ENCODE peak calls at places on chromosomes 13 and 19, in four cellular contexts. X, V, O and I are unnamed samples.

GRCh38 chr13:26247011-26247410 is 6.9 kb upstream of the CDK8 start:
- DNase-seq in X (no peak), V (no peak), O (no peak), I (no peak)

GRCh38 chr13:27425918-27426630 is 1.7 kb downstream of the GTF3A start:
- DNase-seq in X (no peak), V (peak), O (peak), I (peak)

GRCh38 chr19:1360818-1361461 is 22.8 kb upstream of the NDUFS7 start:
- DNase-seq in X (no peak), V (no peak), O (peak), I (no peak)

GRCh38 chr13:57665471-57665870 is 33.9 kb downstream of the PCDH17 start:
- DNase-seq in X (no peak), V (no peak), O (no peak), I (no peak)

GRCh38 chr19:46691104-46691503 is 25.8 kb downstream of the PRKD2 start:
- DNase-seq in X (no peak), V (peak), O (no peak), I (no peak)

GRCh38 chr13:40181203-40181845 is 485.1 kb downstream of the FOXO1 start:
- DNase-seq in X (no peak), V (no peak), O (peak), I (no peak)

GRCh38 chr13:33319859-33320258 is 34.3 kb upstream of the STARD13 start:
- DNase-seq in X (no peak), V (no peak), O (no peak), I (no peak)

GRCh38 chr19:45780448-45781281 is 1.6 kb downstream of the DMPK start:
- DNase-seq in X (no peak), V (peak), O (no peak), I (no peak)

GRCh38 chr19:50482271-50482855 is 5.7 kb upstream of the GARIN5A start:
- DNase-seq in X (no peak), V (no peak), O (no peak), I (no peak)

GRCh38 chr13:93736111-93736510 is 509.5 kb downstream of the GPC6 start:
- DNase-seq in X (no peak), V (no peak), O (peak), I (no peak)

GRCh38 chr19:35216026-35216832 is 12.3 kb downstream of the FAM187B start:
- DNase-seq in X (no peak), V (no peak), O (no peak), I (no peak)

GRCh38 chr13:56706485-56706884 is 434.2 kb upstream of the PRR20A start:
- DNase-seq in X (no peak), V (no peak), O (no peak), I (no peak)

GRCh38 chr19:15412832-15413231 is 6.0 kb downstream of the AKAP8L start:
- DNase-seq in X (no peak), V (no peak), O (no peak), I (no peak)

GRCh38 chr19:29311391-29311790 is 98.4 kb upstream of the UQCRFS1 start:
- DNase-seq in X (no peak), V (no peak), O (no peak), I (no peak)

GRCh38 chr13:113860051-113860471 is 3.8 kb downstream of the GAS6 start:
- DNase-seq in X (no peak), V (no peak), O (no peak), I (no peak)

GRCh38 chr13:88651531-88651930 is 980.4 kb downstream of the SLITRK5 start:
- DNase-seq in X (no peak), V (no peak), O (no peak), I (no peak)

GRCh38 chr13:84118845-84119409 is 236.7 kb upstream of the SLITRK1 start:
- DNase-seq in X (no peak), V (no peak), O (no peak), I (no peak)

GRCh38 chr13:99065250-99066015 is 87.6 kb upstream of the DOCK9 start:
- DNase-seq in X (no peak), V (no peak), O (no peak), I (no peak)

GRCh38 chr13:33004454-33004853 is 11.8 kb upstream of the KL start:
- DNase-seq in X (no peak), V (no peak), O (no peak), I (no peak)

GRCh38 chr13:77040076-77040475 is 13.1 kb upstream of the FBXL3 start:
- DNase-seq in X (no peak), V (no peak), O (no peak), I (no peak)

GRCh38 chr13:35979378-35979911 is 151.7 kb downstream of the DCLK1 start:
- DNase-seq in X (no peak), V (no peak), O (peak), I (no peak)

GRCh38 chr19:52898101-52898500 is 666 bp upstream of the ZNF320 start:
- DNase-seq in X (no peak), V (no peak), O (no peak), I (no peak)

GRCh38 chr13:27018882-27019281 is 152.7 kb downstream of the USP12 start:
- DNase-seq in X (no peak), V (no peak), O (no peak), I (no peak)

GRCh38 chr19:3003046-3003445 is 25.7 kb downstream of the TLE6 start:
- DNase-seq in X (no peak), V (no peak), O (no peak), I (no peak)

GRCh38 chr13:101965096-101965495 is 436.8 kb downstream of the FGF14 start:
- DNase-seq in X (no peak), V (no peak), O (no peak), I (no peak)

GRCh38 chr19:7725791-7726190 is 6.1 kb downstream of the CLEC4G start:
- DNase-seq in X (no peak), V (no peak), O (no peak), I (no peak)

GRCh38 chr13:51929699-51930098 is 67.9 kb downstream of the CCDC70 start:
- DNase-seq in X (no peak), V (no peak), O (no peak), I (no peak)

GRCh38 chr13:30881931-30882899 is 23.9 kb upstream of the MEDAG start:
- DNase-seq in X (no peak), V (no peak), O (no peak), I (no peak)
- TF ChIP-seq CTCF in X (no peak), V (no peak), O (no peak), I (no peak)

GRCh38 chr19:5480427-5480836 is 25.2 kb downstream of the ZNRF4 start:
- DNase-seq in X (no peak), V (peak), O (no peak), I (peak)
- TF ChIP-seq CTCF in X (peak), V (peak), O (peak), I (peak)

DNA sequence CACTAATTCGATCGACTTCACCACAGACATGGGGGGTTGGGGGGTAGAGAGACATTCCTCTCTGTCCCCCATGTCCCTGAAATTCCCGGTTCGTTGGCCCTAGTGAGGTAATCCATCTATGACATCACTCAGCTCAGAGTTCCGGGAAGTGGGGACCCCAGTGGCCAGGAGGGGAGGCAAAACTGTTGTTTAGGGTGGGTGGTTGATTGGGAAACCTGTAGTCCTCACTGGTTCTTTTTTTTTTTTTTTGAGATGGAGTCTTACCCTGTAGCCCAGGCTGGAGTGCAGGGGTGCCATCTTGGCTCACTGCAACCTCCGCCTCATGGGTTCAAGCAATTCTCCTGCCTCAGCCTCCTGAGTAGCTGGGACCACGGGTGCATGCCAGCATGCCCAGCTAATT is at the start of gene ARRDC5:
- DNase-seq in X (no peak), V (no peak), O (no peak), I (no peak)
- TF ChIP-seq CTCF in X (no peak), V (no peak), O (no peak), I (no peak)

DNA sequence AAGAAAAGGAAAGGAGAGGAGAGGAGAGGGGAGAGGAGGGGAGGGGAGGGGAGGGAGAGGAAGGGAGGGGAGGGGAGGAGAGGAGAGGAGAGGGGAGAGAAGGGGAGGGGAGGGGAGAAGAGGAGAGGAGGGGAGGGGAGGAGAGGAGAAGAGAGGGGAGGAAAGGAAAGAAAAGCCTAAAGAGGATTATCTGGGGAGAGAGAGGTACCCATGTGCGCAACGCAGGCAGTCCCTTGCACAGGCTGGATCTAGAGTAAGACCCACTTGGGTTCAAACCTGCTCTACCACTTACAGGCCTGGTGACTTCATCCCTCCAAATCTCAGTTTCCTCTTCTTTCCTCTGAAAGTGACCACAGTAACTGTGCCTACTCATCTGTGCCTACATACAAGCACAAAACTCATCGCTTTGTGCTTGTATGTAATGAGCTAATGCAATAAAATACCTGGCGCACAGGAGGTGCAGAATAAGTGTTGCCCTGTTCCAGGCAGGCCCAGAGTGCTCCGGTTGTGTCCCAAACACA is 753 bp upstream of the MAP1S start:
- DNase-seq in X (no peak), V (no peak), O (no peak), I (peak)
- TF ChIP-seq CTCF in X (no peak), V (no peak), O (no peak), I (no peak)

GRCh38 chr19:6412111-6412999 is 12.3 kb downstream of the KHSRP start:
- DNase-seq in X (peak), V (no peak), O (peak), I (peak)
- TF ChIP-seq CTCF in X (peak), V (peak), O (peak), I (peak)